ENCODE peak calls at places on chromosomes 7 and 10, in four cellular contexts. A is K562, H is neuronal stem cell, V is GM23248. X is an unnamed sample.

GRCh38 chr10:43235070-43235900 is 31.6 kb downstream of the RASGEF1A start:
- DNase-seq in A (no peak), H (no peak), V (no peak), X (peak; percentile 63)

GRCh38 chr10:79052311-79053080 is 16.3 kb upstream of the ZMIZ1 start:
- DNase-seq in A (peak; percentile 66), H (peak; percentile 27), V (peak; percentile 28), X (peak; percentile 70)

GRCh38 chr10:109430844-109431243 is 492.5 kb downstream of the XPNPEP1 start:
- DNase-seq in A (no peak), H (no peak), V (no peak), X (no peak)

GRCh38 chr10:26334932-26335573 is 103.1 kb upstream of the APBB1IP start:
- DNase-seq in A (peak; percentile 47), H (peak; percentile 55), V (peak; percentile 83), X (no peak)

GRCh38 chr7:106731207-106731606 is 70.2 kb upstream of the CCDC71L start:
- DNase-seq in A (no peak), H (no peak), V (no peak), X (no peak)

GRCh38 chr7:1920266-1920681 is 250.2 kb downstream of the ELFN1 start:
- DNase-seq in A (no peak), H (no peak), V (peak; percentile 77), X (peak; percentile 72)

GRCh38 chr7:75993689-75994387 is 557 bp downstream of the TMEM120A start:
- DNase-seq in A (peak; percentile 78), H (peak; percentile 65), V (peak; percentile 77), X (peak; percentile 95)

GRCh38 chr10:21943633-21944265 is 59.8 kb downstream of the DNAJC1 start:
- DNase-seq in A (no peak), H (no peak), V (no peak), X (no peak)

GRCh38 chr7:36188266-36188665 is 35.2 kb downstream of the EEPD1 start:
- DNase-seq in A (no peak), H (no peak), V (no peak), X (no peak)

GRCh38 chr10:84845628-84846261 is 517.4 kb downstream of the CCSER2 start:
- DNase-seq in A (no peak), H (peak; percentile 15), V (no peak), X (no peak)

DNA sequence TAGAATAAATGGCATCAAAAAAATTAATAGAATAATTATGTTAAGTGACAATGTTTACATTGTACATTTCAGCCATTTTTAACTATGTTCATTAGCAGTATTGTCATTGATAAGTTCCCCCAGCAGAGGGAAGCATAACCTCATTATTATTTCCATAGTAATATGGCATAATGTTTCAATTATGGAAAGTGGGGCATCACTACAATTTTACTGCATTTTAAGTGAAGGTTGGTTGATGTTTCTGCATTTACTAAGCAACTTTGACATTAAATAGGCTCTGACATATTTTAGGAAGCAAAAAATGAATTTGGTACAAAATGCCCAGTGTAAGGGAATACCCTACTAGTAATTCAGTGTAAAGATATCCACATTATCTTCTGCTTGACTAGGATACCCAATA is 218.3 kb downstream of the SEMA3A start:
- DNase-seq in A (peak; percentile 16), H (peak; percentile 11), V (peak; percentile 60), X (no peak)
- H3K9ac ChIP-seq in A (no peak overlapping the region), H (no peak overlapping the region), V (no peak overlapping the region), X (no peak overlapping the region)

GRCh38 chr10:35643151-35643975 is 1.3 kb upstream of the FZD8 start:
- DNase-seq in A (peak; percentile 52), H (peak; percentile 43), V (peak; percentile 86), X (peak; percentile 92)
- H3K9ac ChIP-seq in A (peak overlapping the region; percentile 7), H (no peak overlapping the region), V (peak overlapping the region; percentile 70), X (no peak overlapping the region)

DNA sequence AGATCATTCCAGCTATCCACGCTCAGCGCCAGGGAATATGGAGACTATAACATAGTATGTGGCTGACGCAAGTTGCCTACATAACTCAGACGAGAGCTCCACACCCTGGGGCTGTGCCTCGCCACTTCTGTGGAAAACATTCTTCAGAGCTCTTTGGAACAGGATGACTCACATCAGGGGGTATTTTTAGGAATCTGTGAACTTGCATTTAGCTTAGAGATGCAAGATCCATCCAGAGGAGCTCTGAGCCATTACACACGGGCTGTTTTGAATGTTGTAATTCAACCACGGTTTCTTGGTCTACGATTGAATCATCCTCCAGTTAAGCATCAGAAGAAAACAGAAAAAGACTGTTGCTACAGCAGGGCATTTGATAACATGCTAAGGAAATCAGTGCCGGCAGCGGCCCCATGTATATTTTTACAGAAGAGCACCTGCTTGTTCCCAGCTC is 481.4 kb upstream of the AKR1E2 start:
- DNase-seq in A (no peak), H (no peak), V (peak; percentile 100), X (no peak)
- H3K9ac ChIP-seq in A (no peak overlapping the region), H (no peak overlapping the region), V (peak overlapping the region; percentile 79), X (no peak overlapping the region)

GRCh38 chr7:27161721-27162547 is 3.4 kb downstream of the HOXA9 start:
- DNase-seq in A (no peak), H (no peak), V (peak; percentile 61), X (peak; percentile 75)
- H3K9ac ChIP-seq in A (no peak overlapping the region), H (no peak overlapping the region), V (peak overlapping the region; percentile 98), X (peak overlapping the region; percentile 95)

GRCh38 chr10:132457328-132458070 is 60.5 kb downstream of the PWWP2B start:
- DNase-seq in A (peak; percentile 38), H (no peak), V (no peak), X (peak; percentile 79)

GRCh38 chr10:132458071-132458594 is 61.1 kb downstream of the PWWP2B start:
- DNase-seq in A (no peak), H (no peak), V (no peak), X (peak; percentile 63)

GRCh38 chr10:132460071-132460470 is 63.1 kb downstream of the PWWP2B start:
- DNase-seq in A (no peak), H (no peak), V (no peak), X (peak; percentile 44)

GRCh38 chr10:132459252-132460028 is 62.4 kb downstream of the PWWP2B start:
- DNase-seq in A (no peak), H (no peak), V (no peak), X (peak; percentile 74)

DNA sequence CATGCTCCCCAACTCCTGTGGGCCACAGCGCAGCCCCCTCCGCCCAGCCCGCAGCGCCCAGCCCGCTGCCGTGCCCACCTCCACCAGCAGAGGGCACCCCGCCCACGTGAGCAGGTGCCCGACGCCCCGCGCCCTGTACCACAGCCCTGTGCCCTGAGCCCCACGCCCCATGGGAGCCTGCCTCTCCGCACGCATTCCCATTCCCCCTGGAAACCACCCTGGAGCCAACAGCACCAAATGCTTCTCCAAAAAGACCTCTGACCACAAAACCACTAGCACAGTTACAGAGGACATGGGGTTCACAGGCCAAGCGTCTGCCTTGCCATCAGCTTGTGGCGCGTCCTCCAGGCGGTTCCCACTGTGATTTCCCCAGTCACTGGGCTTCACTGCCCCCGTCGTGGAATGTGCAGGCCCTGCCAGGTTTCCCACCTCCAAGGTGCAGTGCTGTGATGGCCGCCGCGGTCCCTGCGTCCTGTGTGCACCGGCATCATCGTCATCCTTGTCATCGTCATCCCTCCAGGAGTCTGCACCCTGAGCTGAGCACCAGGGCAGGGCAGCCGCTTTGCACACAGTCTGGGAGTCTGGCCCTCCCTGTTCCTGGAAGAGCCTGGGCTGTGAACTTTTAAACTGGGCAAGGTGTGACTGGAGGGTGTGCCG is 61.7 kb downstream of the PWWP2B start:
- DNase-seq in A (peak; percentile 68), H (no peak), V (peak; percentile 55), X (peak; percentile 81)
- H3K9ac ChIP-seq in A (no peak overlapping the region), H (peak overlapping the region; percentile 21), V (no peak overlapping the region), X (no peak overlapping the region)

X was measured in kidney.